ENCODE peak calls at places on chromosomes 7 and 10, in four cellular contexts. U is lower lobe of right lung, D is fibroblast of pulmonary artery, Q is cardiac fibroblast. W is an unnamed sample.

GRCh38 chr10:121988361-121989324 is at the start of gene TACC2:
- DNase-seq in U (peak; percentile 60), D (no peak), Q (no peak), W (no peak)

GRCh38 chr7:106515321-106515720 is 145.6 kb downstream of the CCDC71L start:
- DNase-seq in Q (peak; percentile 41), D (peak; percentile 43), U (no peak), W (no peak)

GRCh38 chr10:37741831-37742230 is 115.6 kb downstream of the ZNF248 start:
- DNase-seq in D (no peak), U (no peak), Q (no peak), W (no peak)

GRCh38 chr7:132317856-132318255 is 258.4 kb downstream of the PLXNA4 start:
- DNase-seq in Q (no peak), D (no peak), U (no peak), W (no peak)

GRCh38 chr10:18214692-18215563 is 74.7 kb downstream of the CACNB2 start:
- DNase-seq in Q (peak; percentile 79), D (peak; percentile 79), U (no peak), W (no peak)

GRCh38 chr10:52229271-52229931 is 84.7 kb upstream of the DKK1 start:
- DNase-seq in D (peak; percentile 60), U (no peak), Q (peak; percentile 27), W (no peak)

GRCh38 chr7:155066417-155066950 is 3.6 kb upstream of the HTR5A start:
- DNase-seq in U (no peak), D (peak; percentile 68), Q (peak; percentile 61), W (no peak)

GRCh38 chr7:91230100-91230499 is 34.1 kb upstream of the FZD1 start:
- DNase-seq in D (no peak), U (no peak), Q (no peak), W (no peak)

GRCh38 chr7:23955145-23955544 is 245.1 kb downstream of the STK31 start:
- DNase-seq in D (no peak), Q (no peak), U (no peak), W (no peak)

GRCh38 chr7:151459726-151460473 is 20.0 kb upstream of the CRYGN start:
- DNase-seq in D (peak; percentile 94), Q (peak; percentile 98), U (peak; percentile 72), W (peak; percentile 59)

GRCh38 chr7:104971290-104972071 is 42.5 kb upstream of the KMT2E start:
- DNase-seq in Q (peak; percentile 67), U (no peak), D (peak; percentile 73), W (no peak)

GRCh38 chr10:105594301-105594700 is 953.2 kb downstream of the SORCS3 start:
- DNase-seq in U (no peak), D (no peak), Q (no peak), W (no peak)

GRCh38 chr10:104642311-104643022 is 1.4 kb downstream of the SORCS3 start:
- DNase-seq in Q (no peak), D (no peak), U (peak; percentile 48), W (no peak)

GRCh38 chr7:142891490-142892082 is 6.0 kb upstream of the TRPV6 start:
- DNase-seq in Q (no peak), D (no peak), U (no peak), W (no peak)

GRCh38 chr7:141617280-141617679 is 66.1 kb downstream of the AGK start:
- DNase-seq in Q (no peak), D (no peak), U (no peak), W (no peak)

GRCh38 chr7:144853542-144853941 is 17.7 kb upstream of the TPK1 start:
- DNase-seq in U (no peak), D (no peak), Q (no peak), W (no peak)

GRCh38 chr7:159096736-159097581 is 47.7 kb downstream of the VIPR2 start:
- DNase-seq in D (no peak), U (no peak), Q (no peak), W (peak; percentile 71)

GRCh38 chr10:2619472-2619871 is 447.9 kb upstream of the PFKP start:
- DNase-seq in D (no peak), U (no peak), Q (no peak), W (no peak)

GRCh38 chr10:63720072-63720537 is 198.9 kb downstream of the REEP3 start:
- DNase-seq in Q (peak; percentile 66), D (peak; percentile 64), U (no peak), W (no peak)

GRCh38 chr10:80581469-80581835 is 43.8 kb downstream of the SH2D4B start:
- DNase-seq in Q (no peak), U (no peak), D (no peak), W (no peak)

GRCh38 chr7:42691030-42691639 is 220.7 kb downstream of the C7orf25 start:
- DNase-seq in D (peak; percentile 84), U (no peak), Q (peak; percentile 82), W (no peak)

GRCh38 chr7:92088266-92088665 is 46.0 kb downstream of the CYP51A1 start:
- DNase-seq in D (no peak), Q (no peak), U (no peak), W (no peak)

GRCh38 chr7:34108150-34108549 is 202.8 kb downstream of the BMPER start:
- DNase-seq in D (peak; percentile 93), Q (peak; percentile 87), U (no peak), W (no peak)

GRCh38 chr10:84846646-84847045 is 518.3 kb downstream of the CCSER2 start:
- DNase-seq in U (no peak), D (no peak), Q (no peak), W (no peak)

GRCh38 chr7:99786726-99787300 is 2.8 kb upstream of the CYP3A4 start:
- DNase-seq in U (no peak), D (no peak), Q (no peak), W (no peak)

GRCh38 chr10:21516270-21517131 is 9.0 kb downstream of the SKIDA1 start:
- DNase-seq in Q (peak; percentile 77), U (peak; percentile 75), D (peak; percentile 75), W (peak; percentile 91)

GRCh38 chr10:81251457-81252115 is 623.4 kb upstream of the NRG3 start:
- DNase-seq in U (no peak), Q (no peak), D (no peak), W (no peak)

GRCh38 chr7:80642871-80643270 is 4.4 kb downstream of the CD36 start:
- DNase-seq in U (no peak), D (no peak), Q (no peak), W (no peak)

GRCh38 chr10:116891208-116891607 is 41.9 kb downstream of the ENO4 start:
- DNase-seq in Q (peak; percentile 80), D (peak; percentile 87), U (no peak), W (no peak)

GRCh38 chr7:1851731-1852531 is 181.9 kb downstream of the ELFN1 start:
- DNase-seq in Q (no peak), U (peak; percentile 37), D (no peak), W (peak; percentile 27)

GRCh38 chr7:151404216-151405011 is 5.4 kb downstream of the WDR86 start:
- DNase-seq in Q (peak; percentile 79), U (peak; percentile 81), D (no peak), W (peak; percentile 83)

GRCh38 chr10:11036424-11037011 is 18.8 kb downstream of the CELF2 start:
- DNase-seq in U (no peak), Q (peak; percentile 69), D (peak; percentile 83), W (no peak)

GRCh38 chr10:96626795-96627194 is 40.0 kb upstream of the TM9SF3 start:
- DNase-seq in Q (no peak), U (no peak), D (no peak), W (no peak)

GRCh38 chr7:151065516-151065915 is 6.1 kb downstream of the SLC4A2 start:
- DNase-seq in U (no peak), D (no peak), Q (no peak), W (no peak)

GRCh38 chr7:105617280-105618015 is 36.2 kb upstream of the EFCAB10 start:
- DNase-seq in D (no peak), Q (no peak), U (no peak), W (no peak)

GRCh38 chr10:1074063-1074747 is 18.0 kb downstream of the WDR37 start:
- DNase-seq in D (no peak), Q (no peak), U (no peak), W (no peak)

GRCh38 chr10:43696909-43697499 is 48.3 kb upstream of the ZNF32 start:
- DNase-seq in D (no peak), U (no peak), Q (no peak), W (no peak)

GRCh38 chr7:134992626-134993179 is 6.4 kb downstream of the AGBL3 start:
- DNase-seq in D (peak; percentile 76), U (no peak), Q (peak; percentile 66), W (no peak)

GRCh38 chr10:125824736-125825135 is 1.4 kb downstream of the BCCIP start:
- DNase-seq in Q (no peak), D (peak; percentile 8), U (no peak), W (no peak)

GRCh38 chr7:87672217-87672616 is 44.0 kb downstream of the RUNDC3B start:
- DNase-seq in D (no peak), U (no peak), Q (no peak), W (no peak)
- H3K4me3 ChIP-seq in D (no peak overlapping the region), U (no peak overlapping the region), Q (no peak overlapping the region), W (no peak overlapping the region)

GRCh38 chr10:71647526-71648354 is 71.8 kb downstream of the C10orf105 start:
- DNase-seq in Q (peak; percentile 11), U (no peak), D (no peak), W (no peak)
- TF ChIP-seq CTCF in Q (peak; percentile 14), U (peak; percentile 44), D (peak; percentile 35), W (peak; percentile 21)

GRCh38 chr7:25854608-25855497 is 297.1 kb upstream of the NFE2L3 start:
- DNase-seq in Q (peak; percentile 88), U (no peak), D (peak; percentile 83), W (no peak)
- H3K4me3 ChIP-seq in Q (no peak overlapping the region), U (no peak overlapping the region), D (no peak overlapping the region), W (no peak overlapping the region)

GRCh38 chr7:102244601-102245000 is 42.1 kb upstream of the SH2B2 start:
- DNase-seq in D (no peak), U (no peak), Q (no peak), W (no peak)

GRCh38 chr7:102251531-102252372 is 34.9 kb upstream of the SH2B2 start:
- DNase-seq in U (no peak), Q (no peak), D (no peak), W (no peak)

GRCh38 chr7:102248081-102248455 is 38.6 kb upstream of the SH2B2 start:
- DNase-seq in D (no peak), U (no peak), Q (no peak), W (no peak)

GRCh38 chr7:102252373-102252982 is 34.2 kb upstream of the SH2B2 start:
- DNase-seq in U (no peak), D (no peak), Q (no peak), W (no peak)

DNA sequence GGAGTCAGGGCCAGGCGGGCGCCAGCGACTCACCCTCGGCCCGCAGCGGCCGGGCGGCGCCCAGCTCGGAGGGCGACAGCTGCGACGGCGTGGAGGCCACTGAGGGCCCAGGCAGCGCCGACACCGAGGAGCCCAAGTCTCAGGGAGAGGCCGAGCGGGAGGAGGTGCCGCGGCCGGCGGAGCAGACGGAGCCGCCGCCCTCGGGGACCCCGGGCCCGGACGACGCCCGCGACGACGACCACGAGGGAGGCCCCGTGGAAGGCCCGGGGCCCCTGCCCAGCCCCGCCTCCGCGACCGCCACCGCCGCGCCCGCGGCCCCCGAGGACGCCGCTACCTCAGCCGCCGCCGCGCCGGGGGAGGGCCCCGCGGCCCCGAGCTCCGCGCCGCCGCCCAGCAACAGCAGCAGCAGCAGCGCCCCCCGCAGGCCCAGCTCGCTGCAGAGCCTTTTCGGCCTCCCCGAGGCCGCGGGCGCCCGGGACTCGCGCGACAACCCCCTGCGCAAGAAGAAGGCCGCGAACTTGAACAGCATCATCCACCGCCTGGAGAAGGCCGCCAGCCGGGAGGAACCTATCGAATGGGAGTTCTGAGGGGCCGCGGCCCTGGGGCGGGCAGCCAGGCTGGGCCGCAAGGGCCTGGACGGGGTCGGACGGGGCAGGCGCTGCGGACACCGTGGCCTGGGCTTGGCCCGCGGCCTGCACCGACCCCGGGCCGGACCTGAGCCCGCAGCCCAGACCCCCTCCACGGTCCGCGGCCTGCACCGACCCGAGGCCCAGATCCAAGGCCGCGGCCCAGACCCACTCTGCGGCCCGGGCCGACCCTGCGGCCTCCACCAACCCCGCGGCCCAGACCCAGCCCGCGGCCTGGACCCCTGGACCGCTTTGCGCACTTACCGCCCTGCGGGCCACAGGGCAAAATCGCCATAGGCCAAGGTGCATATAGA is 37.9 kb upstream of the SH2B2 start:
- DNase-seq in D (no peak), Q (no peak), U (no peak), W (no peak)
- TF ChIP-seq CTCF in D (no peak), Q (no peak), U (no peak), W (no peak)

W was measured in left lung.